ENCODE peak calls at places on chromosome 9, in four cellular contexts. One of them, this sample, is unnamed.

GRCh38 chr9:123834218-123834906 is 95.6 kb downstream of the DENND1A start:
- DNase-seq in effector memory CD4-positive, alpha-beta T cell: no peak
- DNase-seq in EL: peak; percentile 27
- DNase-seq in mammary epithelial cell: no peak
- DNase-seq in this sample: no peak

GRCh38 chr9:130847306-130848217 is 12.5 kb downstream of the ABL1 start:
- DNase-seq in effector memory CD4-positive, alpha-beta T cell: no peak
- DNase-seq in EL: peak; percentile 98
- DNase-seq in mammary epithelial cell: peak; percentile 98
- DNase-seq in this sample: no peak

GRCh38 chr9:116213673-116214047 is 60.1 kb downstream of the PAPPA start:
- DNase-seq in effector memory CD4-positive, alpha-beta T cell: no peak
- DNase-seq in EL: no peak
- DNase-seq in mammary epithelial cell: no peak
- DNase-seq in this sample: no peak

GRCh38 chr9:134491856-134492255 is 149.7 kb upstream of the COL5A1 start:
- DNase-seq in effector memory CD4-positive, alpha-beta T cell: no peak
- DNase-seq in EL: no peak
- DNase-seq in mammary epithelial cell: no peak
- DNase-seq in this sample: no peak

GRCh38 chr9:118967901-118968300 is 401.3 kb downstream of the BRINP1 start:
- DNase-seq in effector memory CD4-positive, alpha-beta T cell: no peak
- DNase-seq in EL: no peak
- DNase-seq in mammary epithelial cell: no peak
- DNase-seq in this sample: no peak

GRCh38 chr9:84315278-84315877 is 25.2 kb downstream of the SLC28A3 start:
- DNase-seq in effector memory CD4-positive, alpha-beta T cell: peak; percentile 31
- DNase-seq in EL: peak; percentile 66
- DNase-seq in mammary epithelial cell: peak; percentile 49
- DNase-seq in this sample: peak; percentile 3

GRCh38 chr9:131714161-131714646 is 25.7 kb downstream of the RAPGEF1 start:
- DNase-seq in effector memory CD4-positive, alpha-beta T cell: no peak
- DNase-seq in EL: peak; percentile 81
- DNase-seq in mammary epithelial cell: peak; percentile 93
- DNase-seq in this sample: no peak

GRCh38 chr9:97563458-97564135 is 62.1 kb downstream of the TMOD1 start:
- DNase-seq in effector memory CD4-positive, alpha-beta T cell: no peak
- DNase-seq in EL: no peak
- DNase-seq in mammary epithelial cell: no peak
- DNase-seq in this sample: no peak

GRCh38 chr9:133349965-133350624 is 2.1 kb downstream of the RPL7A start:
- DNase-seq in effector memory CD4-positive, alpha-beta T cell: no peak
- DNase-seq in EL: no peak
- DNase-seq in mammary epithelial cell: no peak
- DNase-seq in this sample: no peak

GRCh38 chr9:86405926-86406325 is 51.7 kb upstream of the TUT7 start:
- DNase-seq in effector memory CD4-positive, alpha-beta T cell: no peak
- DNase-seq in EL: peak; percentile 80
- DNase-seq in mammary epithelial cell: peak; percentile 96
- DNase-seq in this sample: no peak

GRCh38 chr9:130149654-130150286 is 22.4 kb upstream of the NCS1 start:
- DNase-seq in effector memory CD4-positive, alpha-beta T cell: no peak
- DNase-seq in EL: no peak
- DNase-seq in mammary epithelial cell: no peak
- DNase-seq in this sample: no peak

GRCh38 chr9:29475471-29475870 is 1902.2 kb upstream of the C9orf72 start:
- DNase-seq in effector memory CD4-positive, alpha-beta T cell: no peak
- DNase-seq in EL: no peak
- DNase-seq in mammary epithelial cell: no peak
- DNase-seq in this sample: no peak

GRCh38 chr9:6640268-6641072 is 5.1 kb downstream of the GLDC start:
- DNase-seq in effector memory CD4-positive, alpha-beta T cell: no peak
- DNase-seq in EL: no peak
- DNase-seq in mammary epithelial cell: no peak
- DNase-seq in this sample: no peak

GRCh38 chr9:114371986-114372917 is 15.5 kb downstream of the AKNA start:
- DNase-seq in effector memory CD4-positive, alpha-beta T cell: peak; percentile 44
- DNase-seq in EL: peak; percentile 84
- DNase-seq in mammary epithelial cell: peak; percentile 37
- DNase-seq in this sample: peak; percentile 34

GRCh38 chr9:101443358-101443757 is 7.8 kb upstream of the ALDOB start:
- DNase-seq in effector memory CD4-positive, alpha-beta T cell: no peak
- DNase-seq in EL: no peak
- DNase-seq in mammary epithelial cell: no peak
- DNase-seq in this sample: no peak

GRCh38 chr9:110623462-110624025 is 44.0 kb upstream of the SVEP1 start:
- DNase-seq in effector memory CD4-positive, alpha-beta T cell: no peak
- DNase-seq in EL: peak; percentile 72
- DNase-seq in mammary epithelial cell: peak; percentile 45
- DNase-seq in this sample: no peak

GRCh38 chr9:126701820-126702500 is 88.2 kb downstream of the LMX1B start:
- DNase-seq in effector memory CD4-positive, alpha-beta T cell: no peak
- DNase-seq in EL: no peak
- DNase-seq in mammary epithelial cell: no peak
- DNase-seq in this sample: no peak

GRCh38 chr9:18947772-18948391 is 85.1 kb downstream of the SAXO1 start:
- DNase-seq in effector memory CD4-positive, alpha-beta T cell: no peak
- DNase-seq in EL: no peak
- DNase-seq in mammary epithelial cell: no peak
- DNase-seq in this sample: no peak

GRCh38 chr9:88193766-88194165 is 55.5 kb upstream of the SPATA31C2 start:
- DNase-seq in effector memory CD4-positive, alpha-beta T cell: no peak
- DNase-seq in EL: no peak
- DNase-seq in mammary epithelial cell: no peak
- DNase-seq in this sample: no peak

GRCh38 chr9:137668203-137668602 is 49.4 kb downstream of the EHMT1 start:
- DNase-seq in effector memory CD4-positive, alpha-beta T cell: no peak
- DNase-seq in EL: no peak
- DNase-seq in mammary epithelial cell: no peak
- DNase-seq in this sample: no peak

GRCh38 chr9:95239071-95239470 is 78.4 kb downstream of the FANCC start:
- DNase-seq in effector memory CD4-positive, alpha-beta T cell: no peak
- DNase-seq in EL: no peak
- DNase-seq in mammary epithelial cell: no peak
- DNase-seq in this sample: no peak

GRCh38 chr9:117555964-117556629 is 141.2 kb upstream of the ASTN2 start:
- DNase-seq in effector memory CD4-positive, alpha-beta T cell: no peak
- DNase-seq in EL: peak; percentile 53
- DNase-seq in mammary epithelial cell: peak; percentile 40
- DNase-seq in this sample: no peak

GRCh38 chr9:73348485-73348884 is 196.8 kb downstream of the ANXA1 start:
- DNase-seq in effector memory CD4-positive, alpha-beta T cell: no peak
- DNase-seq in EL: no peak
- DNase-seq in mammary epithelial cell: no peak
- DNase-seq in this sample: no peak

GRCh38 chr9:130186051-130186450 is 13.8 kb downstream of the NCS1 start:
- DNase-seq in effector memory CD4-positive, alpha-beta T cell: no peak
- DNase-seq in EL: no peak
- DNase-seq in mammary epithelial cell: no peak
- DNase-seq in this sample: no peak

GRCh38 chr9:112056986-112057385 is 118.1 kb downstream of the SUSD1 start:
- DNase-seq in effector memory CD4-positive, alpha-beta T cell: no peak
- DNase-seq in EL: no peak
- DNase-seq in mammary epithelial cell: no peak
- DNase-seq in this sample: no peak

GRCh38 chr9:134782921-134783698 is 97.5 kb upstream of the FCN2 start:
- DNase-seq in effector memory CD4-positive, alpha-beta T cell: no peak
- DNase-seq in EL: no peak
- DNase-seq in mammary epithelial cell: no peak
- DNase-seq in this sample: no peak

GRCh38 chr9:87950765-87951488 is 23.4 kb downstream of the CDK20 start:
- DNase-seq in effector memory CD4-positive, alpha-beta T cell: no peak
- DNase-seq in EL: peak; percentile 47
- DNase-seq in mammary epithelial cell: peak; percentile 43
- DNase-seq in this sample: no peak

GRCh38 chr9:134591082-134591571 is 50.5 kb upstream of the COL5A1 start:
- DNase-seq in effector memory CD4-positive, alpha-beta T cell: no peak
- DNase-seq in EL: peak; percentile 40
- DNase-seq in mammary epithelial cell: no peak
- DNase-seq in this sample: no peak

GRCh38 chr9:31185831-31186230 is 1198.6 kb upstream of the ACO1 start:
- DNase-seq in effector memory CD4-positive, alpha-beta T cell: no peak
- DNase-seq in EL: no peak
- DNase-seq in mammary epithelial cell: peak; percentile 96
- DNase-seq in this sample: no peak

GRCh38 chr9:124658165-124659017 is 112.7 kb downstream of the NR6A1 start:
- DNase-seq in effector memory CD4-positive, alpha-beta T cell: no peak
- DNase-seq in EL: peak; percentile 97
- DNase-seq in mammary epithelial cell: peak; percentile 94
- DNase-seq in this sample: no peak

GRCh38 chr9:93959739-93960154 is 4.6 kb upstream of the BARX1 start:
- DNase-seq in effector memory CD4-positive, alpha-beta T cell: no peak
- DNase-seq in EL: no peak
- DNase-seq in mammary epithelial cell: no peak
- DNase-seq in this sample: no peak

GRCh38 chr9:124248066-124248465 is 9.7 kb upstream of the NEK6 start:
- DNase-seq in effector memory CD4-positive, alpha-beta T cell: no peak
- DNase-seq in EL: peak; percentile 31
- DNase-seq in mammary epithelial cell: no peak
- DNase-seq in this sample: no peak

GRCh38 chr9:111038336-111039202 is at the start of gene LPAR1:
- DNase-seq in effector memory CD4-positive, alpha-beta T cell: no peak
- DNase-seq in EL: peak; percentile 76
- DNase-seq in mammary epithelial cell: peak; percentile 64
- DNase-seq in this sample: no peak

GRCh38 chr9:73143606-73144328 is 7.9 kb upstream of the ANXA1 start:
- DNase-seq in effector memory CD4-positive, alpha-beta T cell: no peak
- DNase-seq in EL: peak; percentile 89
- DNase-seq in mammary epithelial cell: peak; percentile 83
- DNase-seq in this sample: no peak

GRCh38 chr9:99093492-99093791 is 11.5 kb upstream of the TGFBR1 start:
- DNase-seq in effector memory CD4-positive, alpha-beta T cell: no peak
- DNase-seq in EL: no peak
- DNase-seq in mammary epithelial cell: no peak
- DNase-seq in this sample: no peak

GRCh38 chr9:137286980-137287383 is 9.5 kb downstream of the TOR4A start:
- DNase-seq in effector memory CD4-positive, alpha-beta T cell: no peak
- DNase-seq in EL: peak; percentile 52
- DNase-seq in mammary epithelial cell: peak; percentile 54
- DNase-seq in this sample: no peak

GRCh38 chr9:118482311-118482710 is 778.1 kb downstream of the TLR4 start:
- DNase-seq in effector memory CD4-positive, alpha-beta T cell: no peak
- DNase-seq in EL: no peak
- DNase-seq in mammary epithelial cell: no peak
- DNase-seq in this sample: no peak

This sample was measured in T-helper 22 cell.